ENCODE peak calls at places on chromosomes 2 and 18, in seven cellular contexts. Q is kidney epithelial cell, W is Right ventricle myocardium superior, O is HuH-7, U is H4, V is PC-3, X is PC-9. P is an unnamed sample.

GRCh38 chr2:179129574-179130238 is 79.8 kb upstream of the CCDC141 start:
- DNase-seq in Q (no peak), W (no peak), O (peak; percentile 10), U (no peak), V (peak; percentile 56), X (no peak), P (peak; percentile 12)

GRCh38 chr2:217643814-217644301 is 358.9 kb downstream of the TNS1 start:
- DNase-seq in Q (no peak), W (no peak), O (no peak), U (no peak), V (no peak), X (no peak), P (peak; percentile 25)

GRCh38 chr18:70046796-70047195 is 99.1 kb upstream of the CD226 start:
- DNase-seq in Q (no peak), W (no peak), O (no peak), U (no peak), V (no peak), X (no peak), P (no peak)

GRCh38 chr2:18599509-18600254 is 10.3 kb upstream of the NT5C1B start:
- DNase-seq in Q (no peak), W (no peak), O (no peak), U (no peak), V (no peak), X (no peak), P (no peak)

GRCh38 chr2:67137699-67138098 is 259.4 kb upstream of the ETAA1 start:
- DNase-seq in Q (no peak), W (no peak), O (no peak), U (no peak), V (peak; percentile 51), X (no peak), P (no peak)

GRCh38 chr18:36496022-36496421 is 198.5 kb downstream of the FHOD3 start:
- DNase-seq in Q (no peak), W (no peak), O (no peak), U (no peak), V (no peak), X (no peak), P (no peak)

GRCh38 chr2:206353685-206354084 is 79.2 kb downstream of the ZDBF2 start:
- DNase-seq in Q (no peak), W (no peak), O (no peak), U (no peak), V (peak; percentile 12), X (no peak), P (no peak)

GRCh38 chr2:146214394-146214929 is 1630.4 kb upstream of the ACVR2A start:
- DNase-seq in Q (no peak), W (no peak), O (no peak), U (no peak), V (peak; percentile 43), X (no peak), P (peak; percentile 56)

GRCh38 chr18:13387856-13388548 is 169.4 kb downstream of the LDLRAD4 start:
- DNase-seq in Q (no peak), W (no peak), O (no peak), U (peak; percentile 73), V (no peak), X (no peak), P (no peak)

GRCh38 chr2:136013962-136014361 is 28.5 kb upstream of the DARS1 start:
- DNase-seq in Q (peak; percentile 35), W (no peak), O (no peak), U (no peak), V (no peak), X (no peak), P (peak; percentile 51)

GRCh38 chr2:109398616-109399015 is 215.2 kb downstream of the SEPTIN10 start:
- DNase-seq in Q (peak; percentile 21), W (no peak), O (no peak), U (no peak), V (no peak), X (no peak), P (no peak)

GRCh38 chr2:46847185-46847710 is 68.4 kb downstream of the MCFD2 start:
- DNase-seq in Q (peak; percentile 73), W (peak; percentile 95), O (no peak), U (peak; percentile 97), V (peak; percentile 95), X (peak; percentile 97), P (peak; percentile 91)

GRCh38 chr18:75489493-75490190 is 62.1 kb upstream of the SMIM21 start:
- DNase-seq in Q (peak; percentile 74), W (no peak), O (no peak), U (peak; percentile 94), V (peak; percentile 91), X (no peak), P (peak; percentile 57)

GRCh38 chr2:69075486-69075885 is 62.5 kb downstream of the ANTXR1 start:
- DNase-seq in Q (no peak), W (no peak), O (no peak), U (no peak), V (no peak), X (no peak), P (no peak)

GRCh38 chr2:24576617-24577016 is 85.6 kb downstream of the NCOA1 start:
- DNase-seq in Q (no peak), W (no peak), O (no peak), U (no peak), V (no peak), X (no peak), P (no peak)

GRCh38 chr18:32669549-32670165 is 103.2 kb downstream of the KLHL14 start:
- DNase-seq in Q (no peak), W (no peak), O (peak; percentile 2), U (no peak), V (no peak), X (no peak), P (no peak)

GRCh38 chr2:62038980-62039771 is 133.7 kb downstream of the COMMD1 start:
- DNase-seq in Q (peak; percentile 18), W (no peak), O (no peak), U (peak; percentile 5), V (peak; percentile 75), X (no peak), P (no peak)

GRCh38 chr18:73896685-73897084 is 250.9 kb downstream of the FBXO15 start:
- DNase-seq in Q (no peak), W (no peak), O (no peak), U (no peak), V (no peak), X (no peak), P (no peak)

GRCh38 chr2:74576830-74577229 is 22.3 kb downstream of the DOK1 start:
- DNase-seq in Q (no peak), W (no peak), O (no peak), U (no peak), V (no peak), X (no peak), P (no peak)

GRCh38 chr2:24855703-24856102 is 62.5 kb downstream of the CENPO start:
- DNase-seq in Q (no peak), W (peak; percentile 81), O (no peak), U (no peak), V (no peak), X (no peak), P (peak; percentile 67)

GRCh38 chr18:49510393-49511115 is 23.5 kb upstream of the C18orf32 start:
- DNase-seq in Q (no peak), W (peak; percentile 46), O (peak; percentile 24), U (peak; percentile 63), V (peak; percentile 55), X (peak; percentile 42), P (peak; percentile 72)

GRCh38 chr2:126656311-126657145 is 570 bp downstream of the GYPC start:
- DNase-seq in Q (no peak), W (peak; percentile 71), O (no peak), U (no peak), V (no peak), X (no peak), P (peak; percentile 58)

GRCh38 chr2:218186355-218186766 is 19.6 kb upstream of the CXCR1 start:
- DNase-seq in Q (peak; percentile 26), W (peak; percentile 72), O (peak; percentile 61), U (peak; percentile 69), V (peak; percentile 81), X (peak; percentile 72), P (peak; percentile 88)

GRCh38 chr2:221104391-221104811 is 467.7 kb downstream of the EPHA4 start:
- DNase-seq in Q (no peak), W (peak; percentile 90), O (no peak), U (no peak), V (no peak), X (no peak), P (peak; percentile 13)

GRCh38 chr2:189439342-189439741 is 1.9 kb upstream of the WDR75 start:
- DNase-seq in Q (no peak), W (no peak), O (no peak), U (no peak), V (peak; percentile 11), X (no peak), P (no peak)

GRCh38 chr2:28796620-28797019 is 14.0 kb upstream of the SPDYA start:
- DNase-seq in Q (no peak), W (no peak), O (no peak), U (no peak), V (no peak), X (no peak), P (no peak)

GRCh38 chr2:177767768-177768167 is 304.8 kb downstream of the PDE11A start:
- DNase-seq in Q (no peak), W (no peak), O (no peak), U (no peak), V (no peak), X (no peak), P (no peak)

GRCh38 chr18:23871410-23871809 is 143.1 kb upstream of the TTC39C start:
- DNase-seq in Q (no peak), W (no peak), O (peak; percentile 24), U (peak; percentile 47), V (peak; percentile 89), X (peak; percentile 66), P (peak; percentile 40)